ENCODE peak calls at places on chromosomes 2 and 18, in eight cellular contexts. W, M, F, A, O, L, K and Y are unnamed samples.

GRCh38 chr2:46332686-46333281 is 35.6 kb downstream of the EPAS1 start:
- DNase-seq in W (no peak), M (no peak), F (peak; percentile 65), A (no peak), O (peak; percentile 99), L (no peak), K (no peak), Y (peak; percentile 55)

GRCh38 chr2:230643576-230644291 is 68.9 kb upstream of the CAB39 start:
- DNase-seq in W (peak; percentile 35), M (no peak), F (peak; percentile 74), A (no peak), O (no peak), L (no peak), K (no peak), Y (no peak)

GRCh38 chr18:79680100-79680879 is 687 bp downstream of the CTDP1 start:
- DNase-seq in W (no peak), M (peak; percentile 41), F (peak; percentile 68), A (peak; percentile 45), O (peak; percentile 44), L (peak; percentile 61), K (no peak), Y (no peak)

GRCh38 chr2:42047488-42048317 is at the start of gene PKDCC:
- DNase-seq in W (no peak), M (peak; percentile 62), F (peak; percentile 94), A (peak; percentile 86), O (peak; percentile 28), L (peak; percentile 85), K (peak; percentile 89), Y (peak; percentile 92)

GRCh38 chr2:120707816-120708215 is 27.9 kb upstream of the GLI2 start:
- DNase-seq in W (no peak), M (no peak), F (no peak), A (no peak), O (no peak), L (no peak), K (no peak), Y (no peak)

GRCh38 chr18:48023334-48024008 is 93.0 kb upstream of the SMAD2 start:
- DNase-seq in W (no peak), M (peak; percentile 45), F (peak; percentile 65), A (no peak), O (peak; percentile 86), L (peak; percentile 37), K (no peak), Y (peak; percentile 85)

GRCh38 chr2:99890616-99891259 is 251.7 kb downstream of the AFF3 start:
- DNase-seq in W (no peak), M (no peak), F (no peak), A (no peak), O (no peak), L (no peak), K (no peak), Y (no peak)

GRCh38 chr2:102008490-102008889 is 16.7 kb downstream of the IL1R2 start:
- DNase-seq in W (no peak), M (no peak), F (no peak), A (no peak), O (no peak), L (no peak), K (no peak), Y (no peak)

GRCh38 chr18:29652797-29653196 is 1389.7 kb downstream of the DSC3 start:
- DNase-seq in W (no peak), M (no peak), F (no peak), A (no peak), O (peak; percentile 11), L (no peak), K (no peak), Y (no peak)

GRCh38 chr18:77397617-77398016 is 148.0 kb downstream of the GALR1 start:
- DNase-seq in W (no peak), M (no peak), F (no peak), A (no peak), O (no peak), L (no peak), K (no peak), Y (no peak)

GRCh38 chr2:30567317-30567716 is 120.3 kb downstream of the LCLAT1 start:
- DNase-seq in W (no peak), M (no peak), F (no peak), A (no peak), O (no peak), L (no peak), K (no peak), Y (no peak)

GRCh38 chr18:47888156-47888555 is 42.3 kb downstream of the SMAD2 start:
- DNase-seq in W (no peak), M (no peak), F (no peak), A (no peak), O (no peak), L (no peak), K (no peak), Y (no peak)

GRCh38 chr2:193608451-193608850 is 1413.7 kb upstream of the TMEFF2 start:
- DNase-seq in W (no peak), M (no peak), F (no peak), A (no peak), O (no peak), L (no peak), K (no peak), Y (no peak)

GRCh38 chr2:203498161-203498560 is 36.9 kb downstream of the RAPH1 start:
- DNase-seq in W (no peak), M (peak; percentile 71), F (no peak), A (peak; percentile 89), O (peak; percentile 77), L (no peak), K (no peak), Y (no peak)

GRCh38 chr2:240576436-240577205 is 8.3 kb downstream of the RNPEPL1 start:
- DNase-seq in W (no peak), M (no peak), F (no peak), A (no peak), O (no peak), L (no peak), K (no peak), Y (no peak)

DNA sequence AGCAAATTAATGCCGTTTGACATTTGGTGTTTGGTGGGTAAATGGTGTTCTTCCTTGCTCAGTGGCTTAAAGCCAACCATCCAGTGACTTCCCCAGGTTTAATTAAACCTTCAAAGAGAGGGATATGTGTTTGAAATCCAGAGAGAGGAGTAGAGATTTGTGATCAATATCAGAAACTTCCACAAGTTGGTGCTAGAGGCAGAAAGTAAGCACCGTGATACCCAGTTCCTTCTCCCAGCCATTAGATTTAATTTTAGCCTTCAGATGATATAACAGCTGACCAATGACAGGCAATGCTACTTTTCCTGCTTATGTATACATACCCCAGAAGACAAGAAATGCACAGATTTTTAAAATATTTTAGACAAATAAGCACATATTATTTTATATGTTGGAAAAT is 398.5 kb downstream of the CDH2 start:
- DNase-seq in W (no peak), M (peak; percentile 32), F (no peak), A (peak; percentile 22), O (peak; percentile 4), L (no peak), K (no peak), Y (no peak)
- TF ChIP-seq CTCF in W (no peak), M (peak; percentile 42), F (no peak), A (peak; percentile 35), O (peak; percentile 78), L (no peak), K (no peak), Y (peak; percentile 51)

GRCh38 chr2:98509542-98510321 is 65.1 kb downstream of the INPP4A start:
- DNase-seq in W (no peak), M (no peak), F (no peak), A (no peak), O (no peak), L (no peak), K (no peak), Y (no peak)

GRCh38 chr2:98512699-98513098 is 68.0 kb downstream of the INPP4A start:
- DNase-seq in W (no peak), M (no peak), F (peak; percentile 29), A (no peak), O (no peak), L (no peak), K (no peak), Y (no peak)

GRCh38 chr2:98514096-98514639 is 69.5 kb downstream of the INPP4A start:
- DNase-seq in W (no peak), M (no peak), F (no peak), A (no peak), O (no peak), L (no peak), K (no peak), Y (no peak)

GRCh38 chr2:98510322-98510662 is 65.6 kb downstream of the INPP4A start:
- DNase-seq in W (no peak), M (no peak), F (no peak), A (no peak), O (no peak), L (no peak), K (no peak), Y (no peak)

DNA sequence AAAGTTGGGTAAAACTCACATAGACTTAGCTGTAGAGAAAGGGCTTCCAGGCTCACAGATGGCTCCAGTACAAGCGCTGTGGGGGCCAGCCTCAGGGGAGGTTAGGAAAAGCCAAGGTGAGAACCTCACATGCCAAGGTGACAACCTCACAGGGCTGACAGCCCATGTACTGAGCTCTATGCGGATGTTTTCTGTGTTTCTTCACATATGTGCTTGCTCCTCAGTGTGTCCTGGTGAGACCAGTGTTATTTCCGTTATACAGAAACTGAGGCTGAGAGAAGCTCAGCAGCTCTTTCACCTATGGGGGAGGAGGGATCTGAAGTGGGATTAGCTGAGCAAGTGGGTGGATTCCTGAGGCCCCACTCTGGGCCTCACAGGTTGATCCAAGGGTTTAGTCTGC is 67.3 kb downstream of the INPP4A start:
- DNase-seq in W (no peak), M (no peak), F (no peak), A (no peak), O (no peak), L (no peak), K (no peak), Y (no peak)
- H3K4me1 ChIP-seq in W (peaks cover 8% of the 10 kb centered on the region), M (no peaks in the 10 kb centered on the region), F (peaks cover 3% of the 10 kb centered on the region), A (no peaks in the 10 kb centered on the region), O (no peaks in the 10 kb centered on the region), L (peaks cover 39% of the 10 kb centered on the region), K (peaks cover 10% of the 10 kb centered on the region), Y (no peaks in the 10 kb centered on the region)

DNA sequence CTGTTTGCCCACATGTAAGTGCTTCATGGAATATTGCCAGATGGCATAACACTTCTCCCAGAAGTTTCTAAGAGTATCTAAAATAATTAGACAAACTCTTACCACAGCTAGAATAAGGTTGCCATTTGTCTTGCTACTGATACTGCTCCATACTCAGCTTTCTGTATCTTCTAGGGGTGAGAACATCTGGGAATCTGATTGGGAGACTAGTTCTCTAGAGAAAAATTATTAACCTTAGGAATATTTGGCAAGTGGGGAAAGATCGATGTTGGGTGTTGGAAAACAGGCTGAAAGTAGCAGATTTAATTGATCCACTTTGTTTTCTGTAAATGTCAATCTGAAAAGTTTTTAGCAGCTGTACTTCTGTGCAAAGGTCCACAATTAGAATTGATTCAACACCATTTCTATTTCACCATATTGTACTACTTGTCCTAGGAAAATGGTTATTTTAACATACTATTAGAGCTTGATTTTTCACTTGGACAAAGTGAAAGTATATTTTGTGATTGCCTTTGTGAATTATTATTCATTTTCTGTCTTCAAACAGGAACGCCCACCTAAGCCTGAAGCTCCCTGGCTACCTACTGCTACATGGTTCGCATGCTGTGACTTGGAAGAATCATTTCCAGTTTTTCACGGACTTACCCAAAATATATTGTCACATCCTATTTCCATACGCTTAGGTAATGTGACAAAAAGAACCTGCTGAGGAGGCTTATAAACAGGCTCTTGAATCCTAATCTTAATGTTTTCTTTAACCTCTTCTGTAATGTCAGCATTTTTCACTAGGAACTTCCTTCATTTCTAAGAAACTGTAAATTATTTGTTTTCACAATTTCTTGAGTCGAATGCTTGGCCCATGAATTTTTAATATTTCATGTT is 147.7 kb downstream of the TRABD2A start:
- DNase-seq in W (no peak), M (no peak), F (no peak), A (no peak), O (no peak), L (no peak), K (no peak), Y (no peak)
- H3K4me3 ChIP-seq in W (no peak overlapping the region), M (no peak overlapping the region), F (no peak overlapping the region), A (no peak overlapping the region), O (no peak overlapping the region), L (no peak overlapping the region), K (no peak overlapping the region), Y (no peak overlapping the region)

GRCh38 chr2:199484927-199485326 is 27.2 kb upstream of the SATB2 start:
- DNase-seq in W (no peak), M (no peak), F (no peak), A (no peak), O (no peak), L (peak; percentile 66), K (no peak), Y (no peak)
- TF ChIP-seq CTCF in W (no peak), M (no peak), F (no peak), A (no peak), O (peak; percentile 48), L (peak; percentile 25), K (no peak), Y (peak; percentile 53)